ENCODE peak calls at places on chromosomes 6 and 20, in seven cellular contexts. M is tibial nerve, R is ovary, N is SK-N-SH, Y is stomach, G is K562, C is A549. K is an unnamed sample.

GRCh38 chr20:61529354-61529753 is 277.3 kb downstream of the CDH4 start:
- DNase-seq in Y (no peak), G (no peak), N (no peak), M (no peak), R (no peak), C (no peak), K (no peak)

GRCh38 chr20:19785886-19786285 is 27.8 kb downstream of the RIN2 start:
- DNase-seq in M (no peak), G (no peak), Y (no peak), C (no peak), N (no peak), R (no peak), K (no peak)

GRCh38 chr6:10896691-10897090 is 9.8 kb downstream of the SYCP2L start:
- DNase-seq in Y (no peak), M (no peak), C (no peak), N (no peak), G (no peak), R (no peak), K (no peak)

GRCh38 chr20:25310921-25311728 is 63.2 kb downstream of the PYGB start:
- DNase-seq in M (peak), R (no peak), C (no peak), Y (peak), N (no peak), G (no peak), K (peak)

GRCh38 chr20:41159547-41159946 is 22.2 kb downstream of the PLCG1 start:
- DNase-seq in Y (no peak), M (no peak), C (no peak), R (no peak), G (peak), N (no peak), K (no peak)

GRCh38 chr20:54122189-54122588 is 51.6 kb downstream of the CYP24A1 start:
- DNase-seq in Y (no peak), M (no peak), G (no peak), R (no peak), N (no peak), C (peak), K (no peak)

GRCh38 chr20:59482581-59483187 is 121.7 kb upstream of the PHACTR3 start:
- DNase-seq in C (no peak), M (no peak), Y (no peak), G (no peak), N (peak), R (no peak), K (no peak)

GRCh38 chr6:111829581-111829980 is 43.7 kb downstream of the FYN start:
- DNase-seq in Y (no peak), C (no peak), N (no peak), R (no peak), G (no peak), M (no peak), K (no peak)

GRCh38 chr20:50292324-50293243 is 102.0 kb downstream of the CEBPB start:
- DNase-seq in M (peak), R (peak), C (peak), Y (peak), G (peak), N (no peak), K (peak)

DNA sequence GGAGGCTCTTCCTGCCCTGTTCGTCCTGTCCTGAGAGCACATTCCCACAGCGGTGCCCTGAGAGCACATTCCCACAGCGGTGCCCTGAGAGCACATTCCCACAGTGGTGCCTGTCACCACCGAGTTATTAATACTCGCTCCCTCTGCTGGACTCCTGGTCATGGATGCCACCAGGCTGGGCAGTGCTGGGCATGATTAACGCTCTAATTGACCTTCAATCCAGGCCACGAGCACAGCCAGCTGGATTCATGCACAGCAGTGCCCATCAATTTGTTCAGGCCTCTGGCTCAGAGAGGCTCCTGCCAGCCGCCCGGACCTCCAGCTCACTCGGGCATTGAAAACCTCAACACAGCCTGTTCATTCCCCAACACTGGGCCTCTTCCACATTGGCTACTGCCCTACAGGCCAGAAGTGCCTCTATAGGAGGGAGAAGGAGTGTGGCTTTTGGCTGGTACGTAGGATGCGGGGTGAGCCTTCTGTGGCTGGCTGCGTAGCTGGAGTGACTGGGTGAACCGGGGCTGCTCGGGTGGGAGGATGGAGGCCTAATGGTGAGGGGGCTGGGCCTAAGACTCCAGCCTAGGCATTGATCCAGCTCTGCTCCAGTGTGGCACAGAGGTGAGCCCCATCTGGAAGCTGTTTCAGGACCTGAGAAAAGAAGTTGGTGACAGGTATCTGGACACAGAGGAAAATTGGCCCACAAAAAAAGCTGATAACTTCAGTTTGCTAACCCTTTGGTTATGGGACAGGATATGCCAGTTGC is 9.3 kb downstream of the IP6K3 start:
- DNase-seq in N (peak), Y (no peak), R (no peak), M (no peak), C (no peak), G (no peak), K (no peak)
- TF ChIP-seq EP300 in N (no peak), Y (no peak), R (no peak), M (no peak), C (no peak), G (no peak), K (no peak)

GRCh38 chr6:26568601-26569432 is 27.9 kb upstream of the ABT1 start:
- DNase-seq in R (peak), M (peak), G (peak), Y (peak), C (peak), N (peak), K (peak)
- TF ChIP-seq CTCF in R (no peak), M (no peak), G (peak), Y (no peak), C (peak), N (peak), K (no peak)

GRCh38 chr6:31727034-31727716 is 1.9 kb downstream of the DDAH2 start:
- DNase-seq in C (no peak), R (no peak), G (no peak), N (no peak), M (no peak), Y (no peak), K (peak)
- H3K4me3 ChIP-seq in C (no peak), R (no peak), G (no peak), N (no peak), M (no peak), Y (no peak), K (no peak)

GRCh38 chr20:18428490-18429173 is 38.2 kb downstream of the DZANK1 start:
- DNase-seq in Y (peak), N (no peak), C (peak), R (peak), M (no peak), G (no peak), K (peak)
- TF ChIP-seq EP300 in Y (no peak), N (no peak), C (no peak), R (no peak), M (no peak), G (no peak), K (no peak)

DNA sequence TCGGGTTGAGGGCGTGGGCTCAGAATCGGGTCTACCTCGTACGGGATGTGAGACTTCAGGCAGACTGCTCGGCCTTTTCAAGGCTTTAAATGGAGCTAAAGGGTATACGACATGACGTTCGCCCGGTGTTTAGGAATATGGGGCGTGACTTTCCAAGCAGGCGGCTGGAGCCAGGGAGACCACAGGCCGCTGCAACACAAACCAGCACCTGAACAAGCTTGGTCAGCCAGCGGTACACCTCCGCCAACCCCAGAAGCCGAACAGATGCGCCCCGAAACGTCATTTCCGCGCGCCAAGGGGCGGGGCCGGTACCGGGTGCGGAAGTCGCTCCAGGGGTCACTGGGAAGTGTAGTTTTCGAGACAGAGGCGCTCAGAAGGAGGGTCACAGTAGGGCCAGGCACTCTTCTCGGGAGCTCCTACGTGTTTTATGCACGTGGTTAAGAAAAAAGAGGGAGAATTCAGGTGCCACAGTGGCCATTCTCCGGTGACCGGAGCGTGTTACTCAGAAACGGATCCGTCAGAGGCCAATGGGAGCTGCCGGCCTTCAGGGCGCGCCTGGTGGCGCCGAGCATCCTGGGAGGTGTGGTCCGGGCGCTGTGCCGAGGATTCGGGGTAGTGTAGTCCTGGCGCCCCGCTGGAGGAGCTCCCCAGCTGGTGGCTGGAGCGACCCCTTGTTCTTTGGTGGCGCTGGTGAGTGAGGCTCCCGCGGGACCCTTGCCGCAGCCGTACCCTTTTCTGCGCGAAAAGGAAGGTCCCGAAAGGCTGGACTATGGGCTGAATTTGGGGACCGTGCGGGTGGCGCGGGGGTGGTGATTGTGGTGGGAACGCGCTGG is at the start of gene ZNF133:
- DNase-seq in R (peak), G (peak), N (peak), Y (peak), C (peak), M (peak), K (peak)
- TF ChIP-seq CTCF in R (peak), G (peak), N (peak), Y (no peak), C (no peak), M (no peak), K (no peak)